ENCODE peak calls at places on chromosomes 16 and 17, in six cellular contexts. E is neural progenitor cell, C is gastrocnemius medialis, O is brain microvascular endothelial cell, N is RWPE1, F is colonic mucosa. L is an unnamed sample.

GRCh38 chr17:77462101-77462500 is 321.3 kb downstream of the SEC14L1 start:
- DNase-seq in E (no peak), F (no peak), O (no peak), N (no peak), C (no peak), L (no peak)

GRCh38 chr16:83813818-83814653 is 6.3 kb downstream of the HSBP1 start:
- DNase-seq in E (peak), C (no peak), O (peak), N (peak), F (no peak), L (peak)

GRCh38 chr17:36851230-36851629 is 86.0 kb upstream of the LHX1 start:
- DNase-seq in E (no peak), N (peak), C (no peak), O (no peak), F (no peak), L (no peak)

GRCh38 chr17:795721-796120 is 13.6 kb downstream of the MRM3 start:
- DNase-seq in O (no peak), F (no peak), C (no peak), E (no peak), N (no peak), L (no peak)

GRCh38 chr17:66778531-66778930 is 56.4 kb upstream of the CACNG5 start:
- DNase-seq in O (no peak), F (no peak), E (no peak), C (no peak), N (no peak), L (no peak)

GRCh38 chr17:40086150-40087044 is 14.0 kb downstream of the NR1D1 start:
- DNase-seq in O (no peak), E (peak), C (no peak), F (no peak), N (no peak), L (peak)

GRCh38 chr17:61568219-61569072 is 22.6 kb downstream of the NACA2 start:
- DNase-seq in N (peak), O (no peak), C (no peak), E (no peak), F (no peak), L (no peak)

GRCh38 chr17:31144427-31144826 is 49.6 kb downstream of the NF1 start:
- DNase-seq in E (peak), F (no peak), O (no peak), N (no peak), C (no peak), L (no peak)

GRCh38 chr17:2695243-2695960 is 16.2 kb downstream of the CLUH start:
- DNase-seq in O (no peak), C (no peak), F (no peak), N (no peak), E (no peak), L (no peak)

GRCh38 chr16:74029122-74029805 is 267.4 kb upstream of the PSMD7 start:
- DNase-seq in E (no peak), F (peak), O (no peak), C (no peak), N (no peak), L (no peak)

GRCh38 chr17:59278401-59278800 is 53.1 kb upstream of the YPEL2 start:
- DNase-seq in N (no peak), O (no peak), C (no peak), E (no peak), F (no peak), L (no peak)

GRCh38 chr17:31525801-31526549 is 134.5 kb downstream of the RAB11FIP4 start:
- DNase-seq in E (peak), F (no peak), N (no peak), O (no peak), C (no peak), L (no peak)

GRCh38 chr17:48241131-48241591 is 133.6 kb downstream of the SNX11 start:
- DNase-seq in C (peak), F (no peak), O (peak), N (peak), E (no peak), L (peak)

GRCh38 chr17:14739656-14740431 is 439.0 kb downstream of the HS3ST3B1 start:
- DNase-seq in C (no peak), N (no peak), F (no peak), O (no peak), E (no peak), L (no peak)
- H3K27ac ChIP-seq in C (no peak), N (peak), F (no peak), O (peak), E (no peak), L (no peak)

GRCh38 chr17:78804777-78805176 is 22.7 kb upstream of the CYTH1 start:
- DNase-seq in E (no peak), O (no peak), C (no peak), F (no peak), N (no peak), L (no peak)
- H3K27ac ChIP-seq in E (no peak), O (no peak), C (peak), F (no peak), N (no peak), L (no peak)

GRCh38 chr17:65532491-65532890 is 29.0 kb downstream of the AXIN2 start:
- DNase-seq in O (no peak), N (no peak), F (no peak), C (no peak), E (no peak), L (no peak)

GRCh38 chr17:65529761-65530157 is 31.7 kb downstream of the AXIN2 start:
- DNase-seq in N (no peak), F (no peak), C (no peak), E (no peak), O (no peak), L (no peak)

GRCh38 chr17:65530158-65530984 is 31.1 kb downstream of the AXIN2 start:
- DNase-seq in E (no peak), N (no peak), O (no peak), F (no peak), C (no peak), L (no peak)

GRCh38 chr17:65531508-65532431 is 29.7 kb downstream of the AXIN2 start:
- DNase-seq in O (no peak), C (no peak), E (peak), N (no peak), F (no peak), L (peak)

DNA sequence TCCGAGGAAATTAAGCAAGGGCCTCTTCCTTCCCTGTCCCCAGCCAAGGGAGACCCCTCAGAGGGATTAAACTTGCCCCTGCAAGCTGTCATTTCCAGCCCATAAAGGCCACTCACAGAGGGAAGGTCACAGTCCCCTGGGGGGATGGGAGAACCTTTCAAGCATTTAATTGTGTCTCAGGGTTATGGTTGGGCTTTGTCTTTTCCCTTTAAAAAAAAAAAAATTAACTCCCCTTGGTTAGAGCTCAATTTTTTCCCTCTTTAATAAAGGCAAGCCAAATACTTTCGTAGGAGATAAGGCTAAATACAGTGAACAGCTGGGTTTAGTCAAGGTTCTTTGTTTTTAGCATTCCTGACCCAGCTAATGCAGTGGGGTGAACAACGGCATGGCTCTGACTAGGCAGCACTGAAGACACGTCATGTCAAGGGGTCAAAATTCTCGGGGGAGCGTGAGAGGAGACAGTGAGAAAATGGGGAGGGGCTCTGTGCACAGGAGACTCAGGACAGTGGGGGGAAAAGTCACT is 30.4 kb downstream of the AXIN2 start:
- DNase-seq in O (peak), E (peak), F (no peak), C (no peak), N (no peak), L (no peak)
- H3K27ac ChIP-seq in O (no peak), E (no peak), F (no peak), C (no peak), N (no peak), L (peak)

DNA sequence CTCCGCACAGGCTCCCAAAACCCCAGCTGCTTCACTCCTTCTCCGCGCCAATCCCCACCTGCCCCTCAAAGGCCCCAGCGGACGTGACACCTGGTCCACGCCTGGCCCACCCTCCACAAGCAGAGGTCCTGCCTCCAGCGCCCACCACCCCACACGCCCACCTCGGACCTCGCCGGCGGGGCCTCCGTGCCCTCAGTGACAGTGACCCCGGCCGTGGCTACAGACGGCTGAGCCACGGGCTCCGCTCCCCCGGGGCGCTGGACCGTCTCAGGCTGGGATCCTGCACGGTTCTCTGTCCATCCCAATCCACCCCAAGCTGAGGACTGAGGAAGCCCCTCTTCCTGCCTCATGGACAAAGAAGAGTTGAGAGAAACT is 25.1 kb downstream of the PIEZO1 start:
- DNase-seq in O (no peak), E (no peak), C (no peak), F (no peak), N (no peak), L (no peak)
- H3K27ac ChIP-seq in O (no peak), E (no peak), C (no peak), F (peak), N (peak), L (no peak)

GRCh38 chr16:56551796-56552738 is 12.8 kb upstream of the MT4 start:
- DNase-seq in E (no peak), C (no peak), F (no peak), O (no peak), N (no peak), L (peak)
- H3K27ac ChIP-seq in E (no peak), C (no peak), F (no peak), O (no peak), N (peak), L (no peak)

GRCh38 chr16:30121741-30122620 is 1.0 kb downstream of the MAPK3 start:
- DNase-seq in C (peak), F (peak), O (peak), N (no peak), E (no peak), L (peak)
- H3K27ac ChIP-seq in C (peak), F (peak), O (peak), N (peak), E (no peak), L (peak)

DNA sequence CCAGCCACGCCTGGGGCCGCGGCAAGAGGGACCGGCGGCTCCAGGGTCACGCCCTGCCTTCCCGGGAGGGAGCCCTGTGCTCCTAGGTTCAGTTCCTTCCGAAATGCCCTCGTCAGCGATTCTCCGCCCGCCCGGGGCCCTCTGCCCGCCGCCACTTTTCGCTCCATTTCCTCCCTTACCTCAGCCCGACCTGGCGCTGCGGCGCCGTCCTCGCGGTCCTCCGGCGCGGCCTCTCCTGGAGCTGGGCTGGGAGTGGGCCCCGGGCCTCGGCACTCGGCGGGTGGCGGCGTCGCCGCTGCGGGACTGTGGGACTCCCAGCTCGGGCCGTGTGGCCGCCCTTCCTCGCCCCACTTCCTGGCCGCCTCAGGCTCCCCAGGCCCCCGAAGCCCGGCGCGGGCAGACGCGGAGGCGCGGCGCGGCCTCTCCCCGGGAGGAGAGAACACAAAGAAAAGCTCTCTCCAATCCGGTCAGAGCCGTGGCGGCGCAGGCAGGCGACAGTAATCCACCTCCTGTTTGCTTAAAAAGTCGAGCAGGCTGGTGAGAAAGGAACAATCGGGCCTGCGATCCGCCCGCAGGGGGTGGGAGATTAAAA is 1.6 kb downstream of the BAHCC1 start:
- DNase-seq in E (peak), N (no peak), O (no peak), F (peak), C (no peak), L (peak)
- H3K27ac ChIP-seq in E (peak), N (peak), O (peak), F (peak), C (peak), L (peak)

DNA sequence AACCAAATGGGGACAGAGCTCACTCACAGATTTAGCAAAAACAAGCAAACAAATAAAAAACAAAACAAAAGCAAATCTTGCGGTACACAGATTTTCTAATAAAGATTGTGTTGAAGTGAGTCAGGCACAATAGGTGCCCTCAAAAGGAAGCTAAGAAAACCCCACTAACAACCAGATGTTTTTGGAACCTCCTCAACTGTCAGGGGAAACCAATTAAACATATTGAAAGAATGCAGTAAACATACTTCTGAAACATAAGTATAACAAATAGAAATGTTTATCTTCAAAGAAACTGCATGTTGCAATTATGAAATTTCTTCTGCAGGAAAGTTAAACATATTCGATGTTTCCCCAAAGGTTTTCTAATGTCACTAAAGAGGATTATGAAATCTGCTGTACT is 110.4 kb upstream of the CORO6 start:
- DNase-seq in O (no peak), F (no peak), N (no peak), E (no peak), C (no peak), L (no peak)
- H3K27ac ChIP-seq in O (peak), F (no peak), N (no peak), E (no peak), C (peak), L (no peak)

GRCh38 chr17:82343560-82343959 is 10.0 kb upstream of the SECTM1 start:
- DNase-seq in F (no peak), E (no peak), N (no peak), C (no peak), O (no peak), L (no peak)

GRCh38 chr17:82339634-82340580 is 6.3 kb upstream of the SECTM1 start:
- DNase-seq in F (no peak), E (no peak), O (no peak), N (no peak), C (no peak), L (no peak)

GRCh38 chr17:82342361-82343079 is 9.0 kb upstream of the SECTM1 start:
- DNase-seq in N (no peak), O (no peak), C (no peak), E (no peak), F (no peak), L (no peak)

GRCh38 chr17:82334622-82335394 is 1.2 kb upstream of the SECTM1 start:
- DNase-seq in O (no peak), E (no peak), F (no peak), C (no peak), N (no peak), L (peak)

DNA sequence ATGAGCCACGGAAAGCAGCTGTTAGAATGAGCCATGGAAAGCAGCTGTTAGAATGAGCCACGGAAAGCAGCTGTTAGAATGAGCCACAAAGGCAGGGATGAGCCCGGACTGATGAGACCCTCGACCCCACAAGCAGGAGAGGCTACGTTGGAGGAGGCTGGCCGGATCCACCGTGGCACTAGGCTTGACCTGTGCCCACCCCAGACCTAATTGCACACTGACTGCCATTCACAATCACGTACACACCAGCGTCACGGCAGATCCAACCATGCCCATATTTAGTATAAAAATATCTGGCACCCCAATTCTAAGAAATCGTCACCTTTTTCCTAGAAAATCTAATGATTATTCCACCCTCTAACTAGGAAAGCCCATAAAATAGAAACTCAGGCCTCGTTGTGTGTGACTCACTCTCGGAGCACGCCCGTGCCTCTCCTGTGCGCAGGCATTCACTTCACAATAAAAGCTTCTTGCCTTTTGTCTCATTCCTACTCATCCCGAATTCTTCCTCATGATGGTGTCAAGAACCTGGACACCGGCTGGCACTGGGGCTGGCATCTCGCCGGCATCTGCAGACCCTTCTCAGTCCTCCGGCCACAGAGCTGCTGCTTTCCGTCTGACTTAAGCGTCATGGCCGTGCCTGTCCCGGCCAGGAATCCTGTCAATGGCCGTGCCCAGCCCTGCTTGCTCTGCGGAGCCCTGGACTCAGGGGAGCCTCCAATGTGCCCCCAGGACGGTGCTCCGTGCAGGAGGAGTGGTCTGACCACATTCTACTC is 5.5 kb upstream of the SECTM1 start:
- DNase-seq in E (peak), F (peak), N (peak), C (no peak), O (peak), L (peak)
- H3K27ac ChIP-seq in E (no peak), F (peak), N (peak), C (peak), O (no peak), L (peak)

DNA sequence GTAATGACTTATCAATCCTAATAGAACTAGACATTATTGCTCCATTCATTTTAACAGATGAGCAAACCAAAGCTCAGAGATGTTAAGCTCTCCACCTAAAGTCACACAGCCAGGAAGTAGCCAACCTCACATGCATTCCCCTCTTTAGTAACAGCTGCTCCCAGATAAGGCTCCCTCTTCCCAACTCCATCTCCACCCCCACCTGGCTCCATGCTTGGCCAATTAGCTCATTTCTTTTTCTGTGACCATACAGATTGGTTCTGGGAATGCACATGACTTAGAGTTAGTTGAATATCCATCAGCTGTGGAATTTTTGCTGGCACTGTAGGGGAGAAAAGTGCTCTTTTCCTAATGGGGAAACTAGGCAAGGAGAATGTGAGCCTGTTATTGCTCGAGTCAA is 13.0 kb downstream of the CBLN1 start:
- DNase-seq in F (no peak), N (no peak), E (no peak), C (no peak), O (no peak), L (no peak)
- H3K27ac ChIP-seq in F (no peak), N (no peak), E (no peak), C (no peak), O (no peak), L (no peak)

L was measured in ovary.